ENCODE peak calls at places on chromosomes 7 and 10, in ten cellular contexts. K is cardiac muscle cell, A is uterus, U is aorta, P is mesenchymal stem cell, R is coronary artery, Y is gastrocnemius medialis, C is endodermal cell, J is SJCRH30, O is fibroblast of lung. B is an unnamed sample.

GRCh38 chr10:16856092-16856491 is 38.9 kb upstream of the RSU1 start:
- DNase-seq in O (peak), R (no peak), C (no peak), J (no peak), A (no peak), Y (no peak), K (no peak), U (no peak), P (no peak), B (no peak)

GRCh38 chr7:5657901-5658300 is 123.6 kb downstream of the RNF216 start:
- DNase-seq in U (no peak), O (peak), J (no peak), R (no peak), Y (no peak), P (no peak), C (no peak), A (no peak), K (no peak), B (no peak)

GRCh38 chr10:74924251-74924954 is 98.0 kb downstream of the KAT6B start:
- DNase-seq in Y (no peak), C (no peak), J (no peak), U (no peak), O (peak), A (no peak), R (no peak), P (peak), K (no peak), B (no peak)

GRCh38 chr7:36317276-36317675 is 72.4 kb upstream of the ANLN start:
- DNase-seq in P (no peak), C (no peak), R (no peak), Y (no peak), A (no peak), K (no peak), U (no peak), J (no peak), O (no peak), B (no peak)

GRCh38 chr7:149635561-149636329 is 137.6 kb downstream of the ZNF467 start:
- DNase-seq in P (no peak), Y (no peak), A (no peak), J (no peak), U (no peak), C (peak), K (no peak), R (peak), O (no peak), B (no peak)

GRCh38 chr7:1930381-1931065 is 260.4 kb downstream of the ELFN1 start:
- DNase-seq in K (no peak), C (no peak), Y (no peak), R (no peak), O (no peak), J (no peak), A (no peak), P (no peak), U (no peak), B (no peak)

GRCh38 chr10:86162036-86162435 is 204.6 kb downstream of the GRID1 start:
- DNase-seq in K (no peak), O (no peak), Y (no peak), P (no peak), J (no peak), A (no peak), U (no peak), R (no peak), C (no peak), B (no peak)

GRCh38 chr7:150388709-150389531 is 9.8 kb downstream of the ZNF775 start:
- DNase-seq in C (peak), R (no peak), K (peak), Y (peak), U (peak), A (peak), O (peak), J (peak), P (no peak), B (peak)

GRCh38 chr7:151057737-151057988 is at the start of gene CDK5:
- DNase-seq in A (no peak), R (no peak), K (no peak), J (no peak), O (no peak), U (no peak), Y (no peak), C (no peak), P (no peak), B (peak)

GRCh38 chr7:37683263-37684120 is at the start of gene GPR141:
- DNase-seq in R (no peak), P (no peak), K (no peak), O (no peak), C (no peak), J (no peak), Y (no peak), U (no peak), A (no peak), B (no peak)

GRCh38 chr7:140714331-140715040 is 18.0 kb downstream of the NDUFB2 start:
- DNase-seq in O (no peak), U (no peak), R (no peak), C (no peak), J (no peak), Y (no peak), P (no peak), K (no peak), A (no peak), B (no peak)

GRCh38 chr10:33521062-33521461 is 186.6 kb upstream of the NRP1 start:
- DNase-seq in J (no peak), O (peak), C (no peak), U (no peak), R (no peak), K (no peak), A (no peak), Y (no peak), P (peak), B (no peak)

GRCh38 chr10:109987413-109987812 is 20.4 kb upstream of the ADD3 start:
- DNase-seq in K (no peak), C (no peak), J (no peak), U (no peak), O (peak), R (no peak), A (no peak), Y (no peak), P (peak), B (no peak)

GRCh38 chr7:99106411-99106810 is 37.5 kb downstream of the SMURF1 start:
- DNase-seq in C (peak), A (no peak), Y (no peak), J (no peak), P (no peak), O (no peak), R (no peak), U (no peak), K (no peak), B (no peak)

GRCh38 chr7:24980695-24981543 is 941 bp upstream of the OSBPL3 start:
- DNase-seq in J (no peak), Y (no peak), O (peak), K (peak), P (peak), A (peak), C (peak), U (peak), R (no peak), B (peak)

GRCh38 chr7:74606101-74606908 is 51.2 kb upstream of the GTF2I start:
- DNase-seq in J (no peak), U (peak), R (no peak), K (peak), C (peak), P (no peak), A (no peak), O (peak), Y (peak), B (no peak)

GRCh38 chr10:30057421-30057841 is 2.0 kb downstream of the JCAD start:
- DNase-seq in R (no peak), J (no peak), C (peak), U (no peak), P (peak), O (peak), Y (no peak), A (no peak), K (no peak), B (no peak)

GRCh38 chr10:7515549-7515948 is 104.7 kb upstream of the SFMBT2 start:
- DNase-seq in J (no peak), R (no peak), C (no peak), Y (no peak), P (no peak), U (no peak), O (no peak), K (no peak), A (no peak), B (no peak)

GRCh38 chr7:139990142-139990535 is 72.6 kb downstream of the PARP12 start:
- DNase-seq in A (no peak), P (no peak), C (no peak), K (no peak), Y (no peak), U (no peak), R (no peak), O (no peak), J (no peak), B (no peak)

GRCh38 chr7:76340617-76341131 is 18.1 kb downstream of the YWHAG start:
- DNase-seq in J (no peak), U (no peak), O (peak), Y (no peak), K (no peak), R (no peak), C (no peak), A (no peak), P (peak), B (no peak)

GRCh38 chr7:97107192-97107800 is 10.2 kb upstream of the SDHAF3 start:
- DNase-seq in O (no peak), J (no peak), P (no peak), Y (no peak), K (no peak), U (no peak), R (no peak), A (no peak), C (no peak), B (no peak)

GRCh38 chr7:128741491-128741890 is 2.3 kb downstream of the CALU start:
- DNase-seq in O (no peak), U (no peak), Y (no peak), K (no peak), A (no peak), R (no peak), J (no peak), C (no peak), P (no peak), B (no peak)

GRCh38 chr10:59177031-59177861 is 803 bp downstream of the PHYHIPL start:
- DNase-seq in P (peak), C (peak), Y (no peak), U (peak), O (peak), J (peak), R (no peak), K (peak), A (peak), B (peak)

GRCh38 chr10:95789928-95790327 is 34.0 kb downstream of the ENTPD1 start:
- DNase-seq in U (no peak), C (no peak), P (peak), J (no peak), A (no peak), O (peak), R (no peak), Y (no peak), K (no peak), B (no peak)

GRCh38 chr10:31070691-31071090 is 39.0 kb upstream of the ZNF438 start:
- DNase-seq in P (no peak), R (no peak), K (no peak), C (no peak), J (no peak), Y (no peak), O (no peak), U (no peak), A (no peak), B (no peak)

GRCh38 chr7:18421297-18422004 is 74.1 kb upstream of the HDAC9 start:
- DNase-seq in U (no peak), J (peak), A (no peak), P (peak), K (peak), O (peak), C (no peak), Y (no peak), R (no peak), B (no peak)

GRCh38 chr10:62924344-62924748 is 108.2 kb upstream of the EGR2 start:
- DNase-seq in O (no peak), C (peak), Y (no peak), U (no peak), A (no peak), P (no peak), R (no peak), J (no peak), K (peak), B (no peak)

GRCh38 chr7:7131273-7131672 is 51.1 kb upstream of the C1GALT1 start:
- DNase-seq in A (no peak), K (no peak), O (no peak), U (no peak), Y (no peak), J (no peak), C (peak), R (no peak), P (no peak), B (no peak)

GRCh38 chr7:91941450-91941849 is 788 bp downstream of the AKAP9 start:
- DNase-seq in C (peak), A (no peak), R (no peak), K (peak), J (peak), U (peak), Y (peak), P (peak), O (peak), B (peak)

GRCh38 chr10:91036807-91037405 is 116.0 kb upstream of the ANKRD1 start:
- DNase-seq in R (no peak), O (peak), C (no peak), Y (peak), U (no peak), J (no peak), K (no peak), A (no peak), P (no peak), B (no peak)

GRCh38 chr7:97155897-97156418 is 38.5 kb downstream of the SDHAF3 start:
- DNase-seq in O (no peak), K (no peak), C (no peak), Y (no peak), A (no peak), P (no peak), J (no peak), R (no peak), U (no peak), B (no peak)

GRCh38 chr10:96261930-96262329 is 9.4 kb downstream of the BLNK start:
- DNase-seq in U (no peak), Y (no peak), R (no peak), O (no peak), P (no peak), J (no peak), C (no peak), K (no peak), A (no peak), B (no peak)

GRCh38 chr7:98205162-98205845 is 5.9 kb upstream of the BHLHA15 start:
- DNase-seq in J (no peak), A (no peak), P (no peak), C (no peak), K (no peak), Y (no peak), R (no peak), U (no peak), O (no peak), B (no peak)

GRCh38 chr7:140009735-140010134 is 53.0 kb downstream of the PARP12 start:
- DNase-seq in R (no peak), Y (no peak), P (no peak), A (no peak), K (no peak), U (no peak), O (no peak), J (no peak), C (no peak), B (no peak)

GRCh38 chr7:16603633-16604032 is 41.9 kb downstream of the ANKMY2 start:
- DNase-seq in K (no peak), U (no peak), J (no peak), P (no peak), O (no peak), C (no peak), R (no peak), Y (no peak), A (no peak), B (no peak)

GRCh38 chr10:132408367-132408781 is 11.4 kb downstream of the PWWP2B start:
- DNase-seq in R (no peak), K (no peak), J (no peak), O (no peak), P (peak), C (peak), Y (no peak), A (no peak), U (no peak), B (no peak)

GRCh38 chr7:90965211-90965610 is 299.0 kb upstream of the FZD1 start:
- DNase-seq in U (no peak), K (no peak), R (no peak), Y (no peak), P (no peak), C (no peak), A (no peak), O (no peak), J (no peak), B (no peak)

GRCh38 chr10:118314882-118315281 is 27.2 kb downstream of the FAM204A start:
- DNase-seq in Y (no peak), P (no peak), U (no peak), C (no peak), R (no peak), A (no peak), O (no peak), J (no peak), K (no peak), B (no peak)
- H3K27ac ChIP-seq in Y (no peak), P (no peak), U (no peak), C (no peak), R (no peak), A (no peak), O (no peak), J (no peak), K (no peak), B (no peak)

DNA sequence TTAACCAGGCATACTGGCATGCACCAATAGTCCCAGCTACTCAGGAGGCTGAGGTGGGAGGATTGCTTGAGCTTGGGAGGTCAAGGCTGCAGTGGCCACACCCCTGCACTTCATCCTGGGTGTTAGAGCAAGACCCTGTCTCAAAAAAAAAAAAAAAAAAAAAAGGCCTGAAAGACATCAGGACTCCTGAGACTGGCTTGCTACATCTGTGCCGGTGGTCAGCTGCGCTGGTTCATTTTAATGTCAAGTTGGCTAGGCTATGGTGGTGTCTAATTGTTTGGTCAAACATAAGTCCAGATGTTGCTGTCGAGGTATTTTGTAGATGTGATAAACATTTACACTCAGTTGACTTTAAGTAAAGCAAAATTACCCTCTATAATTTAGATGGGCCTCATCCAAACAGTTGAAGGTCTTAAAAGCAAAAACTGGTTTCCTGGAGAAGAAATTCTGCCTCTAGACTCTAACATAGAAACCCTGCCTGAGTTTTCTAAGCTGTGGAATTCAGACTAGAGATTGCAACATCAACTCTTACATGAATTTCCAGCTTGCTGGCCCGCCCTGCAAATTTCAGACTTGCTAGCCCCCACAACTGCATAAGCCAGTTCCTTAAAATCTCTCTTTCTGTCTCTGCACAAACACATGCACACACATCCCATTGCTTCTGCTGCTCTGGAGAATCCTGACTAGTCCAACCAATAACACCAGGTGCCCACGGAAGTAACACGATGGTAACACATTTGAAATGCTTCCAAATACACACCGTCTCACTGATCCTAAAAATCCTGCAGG is 18.2 kb downstream of the MYOF start:
- DNase-seq in Y (peak), J (no peak), U (peak), C (no peak), P (peak), K (no peak), R (no peak), A (peak), O (peak), B (no peak)
- H3K27ac ChIP-seq in Y (peak), J (no peak), U (peak), C (no peak), P (peak), K (peak), R (peak), A (peak), O (peak), B (peak)

GRCh38 chr7:137987011-137987334 is 14.9 kb downstream of the CREB3L2 start:
- DNase-seq in P (no peak), R (no peak), O (no peak), Y (no peak), A (no peak), C (no peak), K (no peak), U (no peak), J (no peak), B (no peak)

GRCh38 chr7:137986252-137987010 is 15.5 kb downstream of the CREB3L2 start:
- DNase-seq in A (peak), U (no peak), Y (peak), K (no peak), C (no peak), J (peak), P (peak), O (peak), R (no peak), B (no peak)

GRCh38 chr7:137985253-137985896 is 16.5 kb downstream of the CREB3L2 start:
- DNase-seq in J (no peak), K (peak), P (no peak), C (no peak), Y (no peak), O (no peak), U (no peak), A (no peak), R (no peak), B (no peak)

GRCh38 chr7:137984181-137985041 is 17.5 kb downstream of the CREB3L2 start:
- DNase-seq in U (no peak), O (no peak), R (peak), A (no peak), P (no peak), Y (no peak), C (no peak), K (no peak), J (no peak), B (no peak)

DNA sequence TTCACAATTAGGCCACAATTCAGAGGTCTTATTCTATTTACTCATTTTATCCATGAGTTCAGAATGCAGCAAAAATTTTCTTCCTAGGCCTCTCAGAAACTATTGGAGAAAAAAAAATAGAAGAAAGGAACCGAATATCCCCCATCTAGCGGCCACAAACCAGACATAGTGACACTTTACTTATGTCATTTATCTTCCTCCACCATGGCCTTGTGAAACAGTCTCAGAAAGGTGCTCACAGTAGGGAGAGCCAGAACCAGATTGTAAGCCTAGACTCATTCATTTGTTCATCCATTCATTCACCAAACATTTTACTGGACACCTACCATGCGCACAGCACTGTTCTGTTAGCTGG is 16.0 kb downstream of the CREB3L2 start:
- DNase-seq in O (no peak), P (no peak), K (no peak), C (no peak), U (no peak), J (no peak), Y (no peak), R (no peak), A (no peak), B (no peak)
- H3K27ac ChIP-seq in O (peak), P (no peak), K (peak), C (no peak), U (peak), J (no peak), Y (peak), R (peak), A (peak), B (peak)

GRCh38 chr10:97537186-97537869 is 35.3 kb upstream of the ANKRD2 start:
- DNase-seq in A (no peak), U (no peak), R (no peak), C (peak), Y (no peak), P (no peak), J (no peak), O (no peak), K (no peak), B (no peak)

GRCh38 chr10:97538839-97539238 is 33.7 kb upstream of the ANKRD2 start:
- DNase-seq in O (no peak), C (peak), A (no peak), R (no peak), U (no peak), Y (no peak), J (no peak), P (no peak), K (no peak), B (no peak)

GRCh38 chr10:97540669-97541500 is 31.7 kb upstream of the ANKRD2 start:
- DNase-seq in A (peak), P (no peak), K (no peak), C (peak), U (peak), R (no peak), Y (no peak), O (peak), J (no peak), B (no peak)

GRCh38 chr10:97538401-97538800 is 34.2 kb upstream of the ANKRD2 start:
- DNase-seq in K (no peak), J (no peak), U (no peak), R (no peak), Y (no peak), C (no peak), A (no peak), P (peak), O (peak), B (no peak)

DNA sequence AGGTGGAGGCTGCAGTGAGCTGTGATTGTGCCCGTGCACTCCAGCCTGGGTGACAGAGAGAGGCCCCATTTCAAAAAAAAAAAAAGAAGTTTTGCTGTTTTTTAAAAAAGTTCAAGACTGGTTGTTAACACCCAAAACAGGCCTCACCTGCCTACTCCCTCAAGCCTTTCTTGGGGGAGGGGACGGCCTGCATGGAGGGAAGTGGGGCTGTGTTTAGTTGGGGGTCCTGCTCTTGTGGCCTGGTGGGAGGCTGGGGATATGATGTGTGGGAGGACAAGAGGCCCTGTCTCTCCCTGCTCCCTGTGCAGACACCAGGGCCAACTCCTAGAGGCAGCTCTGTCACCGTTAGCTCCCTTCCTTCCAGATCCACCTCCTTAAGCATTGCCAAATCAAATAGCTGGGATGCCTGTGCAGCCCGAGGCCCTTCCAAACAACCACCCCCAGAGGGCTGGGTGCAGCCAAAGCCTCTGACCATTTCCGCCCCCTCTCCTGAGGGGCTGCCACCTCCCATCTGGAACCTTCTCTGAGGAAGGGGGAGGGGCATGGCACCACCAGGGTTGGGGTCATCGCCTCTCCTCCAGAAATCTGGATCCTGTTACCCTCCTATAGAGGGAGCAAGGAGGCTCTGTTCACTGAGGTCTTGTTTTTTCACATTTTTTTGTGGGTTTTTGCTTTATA is 32.9 kb upstream of the ANKRD2 start:
- DNase-seq in O (peak), J (no peak), R (peak), C (peak), K (no peak), Y (no peak), P (peak), U (peak), A (peak), B (no peak)
- H3K27ac ChIP-seq in O (peak), J (no peak), R (peak), C (no peak), K (no peak), Y (peak), P (peak), U (peak), A (peak), B (peak)